ENCODE peak calls at places on chromosomes 2 and 18, in seven cellular contexts. I, C, A, R, T, V and U are unnamed samples.
A peak's percentile ranks its signal among the peaks of the same experiment; 100 is the strongest.

GRCh38 chr2:126797622-126798275 is 100.9 kb upstream of the TEX51 start:
- DNase-seq in I (no peak), C (no peak), A (no peak), R (no peak), T (no peak), V (peak; percentile 28), U (no peak)

GRCh38 chr2:130355181-130355577 is 677 bp upstream of the PTPN18 start:
- DNase-seq in I (no peak), C (no peak), A (no peak), R (no peak), T (no peak), V (no peak), U (no peak)

GRCh38 chr2:96112501-96113366 is 3.6 kb downstream of the ADRA2B start:
- DNase-seq in I (no peak), C (no peak), A (no peak), R (no peak), T (no peak), V (no peak), U (no peak)

GRCh38 chr2:109031481-109032228 is 42.6 kb upstream of the EDAR start:
- DNase-seq in I (peak; percentile 46), C (no peak), A (peak; percentile 67), R (peak; percentile 1), T (peak; percentile 69), V (peak; percentile 72), U (peak; percentile 67)

GRCh38 chr2:96527052-96527964 is 9.2 kb upstream of the ARID5A start:
- DNase-seq in I (no peak), C (no peak), A (peak; percentile 48), R (no peak), T (peak; percentile 49), V (peak; percentile 75), U (peak; percentile 69)

GRCh38 chr2:172091626-172092566 is 6.6 kb downstream of the DLX1 start:
- DNase-seq in I (no peak), C (no peak), A (no peak), R (no peak), T (no peak), V (no peak), U (no peak)

GRCh38 chr2:85743304-85743978 is 10.3 kb upstream of the ATOH8 start:
- DNase-seq in I (peak; percentile 30), C (peak; percentile 58), A (peak; percentile 83), R (peak; percentile 77), T (no peak), V (no peak), U (no peak)

GRCh38 chr18:79926306-79926705 is 25.1 kb downstream of the SLC66A2 start:
- DNase-seq in I (no peak), C (no peak), A (no peak), R (no peak), T (no peak), V (peak; percentile 41), U (no peak)

GRCh38 chr2:239816571-239816970 is 208.6 kb downstream of the NDUFA10 start:
- DNase-seq in I (no peak), C (no peak), A (no peak), R (no peak), T (no peak), V (no peak), U (no peak)

GRCh38 chr2:235856151-235856819 is 311.9 kb downstream of the GBX2 start:
- DNase-seq in I (no peak), C (no peak), A (no peak), R (no peak), T (no peak), V (no peak), U (no peak)

GRCh38 chr2:233968556-233968955 is 51.4 kb downstream of the TRPM8 start:
- DNase-seq in I (no peak), C (no peak), A (no peak), R (no peak), T (no peak), V (no peak), U (no peak)

GRCh38 chr2:10779776-10780490 is 32.7 kb downstream of the PDIA6 start:
- DNase-seq in I (no peak), C (no peak), A (no peak), R (no peak), T (no peak), V (no peak), U (no peak)

GRCh38 chr2:170222298-170222697 is 44.4 kb downstream of the MYO3B start:
- DNase-seq in I (no peak), C (no peak), A (no peak), R (peak; percentile 28), T (no peak), V (no peak), U (no peak)

GRCh38 chr2:128701443-128701842 is 382.8 kb upstream of the HS6ST1 start:
- DNase-seq in I (no peak), C (no peak), A (no peak), R (no peak), T (no peak), V (no peak), U (no peak)

GRCh38 chr2:47313141-47313691 is 89.7 kb upstream of the MSH2 start:
- DNase-seq in I (peak; percentile 73), C (no peak), A (peak; percentile 35), R (no peak), T (no peak), V (no peak), U (no peak)

DNA sequence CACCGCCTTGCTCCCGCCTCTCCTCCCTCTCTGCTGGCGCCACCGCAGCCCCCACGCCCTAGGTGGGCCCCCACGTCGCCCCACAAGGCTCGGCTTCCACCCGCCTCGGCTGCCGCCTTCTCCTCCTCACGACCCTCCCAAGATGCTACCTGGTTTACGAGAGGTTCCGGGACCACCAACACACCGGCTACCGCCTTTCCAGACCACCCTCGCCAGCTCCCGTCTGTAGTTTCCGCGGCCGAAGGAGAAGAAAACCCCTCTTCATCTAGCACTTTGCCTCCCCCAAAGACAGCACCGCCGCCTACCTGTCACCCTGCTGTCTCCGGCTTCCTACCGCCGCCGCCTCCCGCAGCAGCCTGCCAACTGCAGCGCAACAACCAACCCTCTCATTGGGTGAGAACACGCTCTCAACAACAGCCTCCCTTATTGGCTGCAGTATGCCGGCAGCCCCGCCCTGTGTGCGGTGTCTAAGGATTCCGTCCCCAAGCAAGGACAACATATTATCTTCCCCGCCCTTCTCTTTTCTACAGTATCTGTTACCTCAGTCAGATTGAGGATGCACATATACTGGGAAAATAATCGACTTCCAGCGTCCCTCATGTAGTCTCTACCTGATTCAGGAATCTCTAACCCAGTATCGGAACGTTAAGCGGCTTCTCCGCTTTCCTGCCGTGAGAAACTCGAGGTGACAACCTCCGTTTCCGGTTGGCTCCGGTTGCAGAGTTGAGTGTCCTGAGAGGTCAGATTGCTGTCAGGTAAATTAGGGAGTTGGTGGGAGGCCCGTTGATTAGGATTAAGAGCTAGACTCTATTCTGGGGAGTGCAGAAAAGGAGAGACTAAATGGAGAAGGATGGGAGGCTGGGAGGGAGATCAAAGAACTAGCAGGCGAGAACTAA is at the start of the genes HYCC2 and NDUFB3:
- DNase-seq in I (peak; percentile 93), C (peak; percentile 59), A (peak; percentile 96), R (peak; percentile 89), T (peak; percentile 94), V (peak; percentile 90), U (peak; percentile 87)
- TF ChIP-seq CTCF in I (peak; percentile 18), C (peak; percentile 42), A (peak; percentile 7), R (peak; percentile 55), T (peak; percentile 16), V (peak; percentile 24), U (no peak)

DNA sequence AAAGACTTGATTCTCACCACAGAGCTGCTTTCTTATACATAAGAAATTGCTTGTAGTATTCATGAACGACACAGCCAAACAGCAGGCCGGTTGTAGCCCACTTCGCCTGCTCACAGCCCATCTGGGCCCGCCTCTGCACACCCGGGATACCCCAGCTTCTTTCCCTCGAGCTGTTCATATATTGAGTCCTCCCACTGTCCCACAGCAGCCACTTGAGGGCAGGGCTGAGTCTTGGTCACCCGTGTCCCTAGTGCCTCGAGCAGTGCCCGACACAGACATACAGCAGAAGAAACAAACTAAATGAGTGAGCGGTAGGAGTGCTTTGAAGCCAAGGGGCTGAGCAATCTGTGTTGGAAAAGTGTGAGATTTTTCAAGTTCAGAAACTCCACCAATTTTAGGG is 251.4 kb downstream of the KLHL29 start:
- DNase-seq in I (no peak), C (no peak), A (peak; percentile 52), R (no peak), T (no peak), V (no peak), U (no peak)
- TF ChIP-seq CTCF in I (no peak), C (peak; percentile 28), A (peak; percentile 40), R (peak; percentile 49), T (peak; percentile 30), V (peak; percentile 50), U (no peak)

DNA sequence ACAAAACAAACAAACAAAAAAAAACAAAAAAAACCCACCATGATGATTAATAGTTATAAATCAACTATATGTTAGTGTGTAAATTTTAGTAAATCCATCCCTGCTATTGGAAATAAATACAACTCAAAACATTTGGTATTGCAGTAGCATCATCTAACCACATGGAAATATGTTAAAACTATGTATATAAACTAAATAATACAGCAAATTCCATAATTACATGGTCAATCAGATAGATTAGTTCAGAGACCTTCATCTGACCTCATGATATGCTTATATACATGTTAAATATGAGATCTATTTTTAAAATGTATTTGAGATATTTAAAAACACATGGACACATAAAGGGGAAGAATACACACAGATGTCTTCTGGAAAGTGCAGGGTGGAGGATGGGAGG is 384.2 kb downstream of the TMX3 start:
- DNase-seq in I (no peak), C (no peak), A (no peak), R (no peak), T (no peak), V (no peak), U (no peak)
- TF ChIP-seq CTCF in I (no peak), C (no peak), A (no peak), R (no peak), T (no peak), V (no peak), U (no peak)

GRCh38 chr18:57959278-57959677 is 84.7 kb upstream of the NEDD4L start:
- DNase-seq in I (peak; percentile 72), C (no peak), A (peak; percentile 53), R (peak; percentile 57), T (peak; percentile 32), V (no peak), U (peak; percentile 8)
- TF ChIP-seq CTCF in I (no peak), C (peak; percentile 41), A (peak; percentile 49), R (peak; percentile 69), T (peak; percentile 49), V (peak; percentile 55), U (no peak)

GRCh38 chr2:237438082-237438925 is 24.3 kb upstream of the COL6A3 start:
- DNase-seq in I (peak; percentile 56), C (no peak), A (no peak), R (peak; percentile 54), T (no peak), V (peak; percentile 56), U (no peak)
- TF ChIP-seq CTCF in I (no peak), C (peak; percentile 4), A (no peak), R (peak; percentile 59), T (no peak), V (peak; percentile 38), U (no peak)

GRCh38 chr2:43144265-43144664 is 82.1 kb downstream of the ZFP36L2 start:
- DNase-seq in I (no peak), C (no peak), A (peak; percentile 43), R (no peak), T (no peak), V (no peak), U (no peak)

GRCh38 chr2:43139996-43140621 is 86.3 kb downstream of the ZFP36L2 start:
- DNase-seq in I (no peak), C (no peak), A (peak; percentile 69), R (no peak), T (no peak), V (no peak), U (peak; percentile 29)

GRCh38 chr2:43146083-43146482 is 80.3 kb downstream of the ZFP36L2 start:
- DNase-seq in I (no peak), C (no peak), A (no peak), R (no peak), T (no peak), V (no peak), U (no peak)

GRCh38 chr2:43142921-43143438 is 83.4 kb downstream of the ZFP36L2 start:
- DNase-seq in I (peak; percentile 38), C (no peak), A (peak; percentile 29), R (no peak), T (no peak), V (no peak), U (no peak)

GRCh38 chr2:43143756-43144155 is 82.7 kb downstream of the ZFP36L2 start:
- DNase-seq in I (no peak), C (no peak), A (no peak), R (no peak), T (no peak), V (no peak), U (no peak)
- TF ChIP-seq CTCF in I (no peak), C (no peak), A (no peak), R (no peak), T (no peak), V (no peak), U (no peak)